ENCODE peak calls at places on chromosomes 3 and 15, in ten cellular contexts. V, W, L, D, Y, S, I, U, K and F are unnamed samples.
A peak's percentile ranks its signal among the peaks of the same experiment; 100 is the strongest.

GRCh38 chr3:43194069-43194468 is 88.2 kb upstream of the POMGNT2 start:
- DNase-seq in V (no peak), I (no peak), L (no peak), S (no peak), K (no peak), Y (no peak), U (no peak), W (no peak), D (no peak), F (no peak)

GRCh38 chr3:113698891-113699465 is 2.5 kb upstream of the USF3 start:
- DNase-seq in L (no peak), Y (no peak), W (no peak), S (peak; percentile 70), I (peak; percentile 54), V (peak; percentile 8), K (peak; percentile 69), D (peak; percentile 41), U (no peak), F (no peak)

GRCh38 chr15:36959746-36960145 is 140.6 kb downstream of the MEIS2 start:
- DNase-seq in I (no peak), Y (no peak), S (no peak), U (no peak), V (no peak), L (no peak), K (no peak), W (no peak), D (no peak), F (no peak)

GRCh38 chr3:190070623-190071347 is 49.9 kb downstream of the P3H2 start:
- DNase-seq in I (no peak), W (no peak), V (peak; percentile 14), U (no peak), L (no peak), Y (no peak), D (no peak), K (no peak), S (no peak), F (no peak)

GRCh38 chr3:61681636-61682035 is 120.3 kb downstream of the PTPRG start:
- DNase-seq in D (no peak), I (no peak), V (no peak), W (no peak), K (peak; percentile 29), U (no peak), Y (no peak), S (no peak), L (no peak), F (no peak)

GRCh38 chr15:71411538-71412482 is 296.5 kb downstream of the THSD4 start:
- DNase-seq in W (no peak), D (no peak), I (peak; percentile 90), K (no peak), L (no peak), U (no peak), Y (no peak), V (peak; percentile 28), S (peak; percentile 92), F (no peak)

GRCh38 chr3:155325263-155325835 is 31.9 kb upstream of the STRIT1 start:
- DNase-seq in U (no peak), W (no peak), Y (no peak), V (no peak), K (no peak), S (peak; percentile 43), D (peak; percentile 60), I (peak; percentile 2), L (no peak), F (no peak)

GRCh38 chr3:145882416-145882815 is 278.6 kb downstream of the PLOD2 start:
- DNase-seq in L (no peak), U (no peak), D (no peak), I (no peak), Y (no peak), S (no peak), K (no peak), V (peak; percentile 31), W (no peak), F (no peak)

GRCh38 chr3:68941055-68941454 is 8.7 kb upstream of the TAFA4 start:
- DNase-seq in K (no peak), L (no peak), I (no peak), W (no peak), Y (no peak), U (no peak), S (no peak), D (peak; percentile 9), V (no peak), F (no peak)

GRCh38 chr3:51961607-51962569 is 5.4 kb downstream of the PCBP4 start:
- DNase-seq in I (no peak), U (no peak), Y (peak; percentile 64), S (no peak), L (no peak), W (no peak), K (peak; percentile 58), V (no peak), D (peak; percentile 69), F (no peak)

GRCh38 chr3:51966016-51966415 is 1.2 kb downstream of the PCBP4 start:
- DNase-seq in I (no peak), Y (no peak), V (no peak), W (no peak), D (no peak), K (no peak), S (no peak), U (no peak), L (no peak), F (no peak)

GRCh38 chr3:51964521-51964920 is 2.7 kb downstream of the PCBP4 start:
- DNase-seq in V (no peak), Y (peak; percentile 40), K (peak; percentile 41), S (no peak), L (no peak), U (no peak), D (no peak), W (no peak), I (no peak), F (no peak)

GRCh38 chr3:51962854-51963530 is 4.3 kb downstream of the PCBP4 start:
- DNase-seq in W (no peak), S (no peak), I (no peak), D (no peak), L (no peak), V (no peak), K (peak; percentile 44), U (no peak), Y (peak; percentile 55), F (no peak)

DNA sequence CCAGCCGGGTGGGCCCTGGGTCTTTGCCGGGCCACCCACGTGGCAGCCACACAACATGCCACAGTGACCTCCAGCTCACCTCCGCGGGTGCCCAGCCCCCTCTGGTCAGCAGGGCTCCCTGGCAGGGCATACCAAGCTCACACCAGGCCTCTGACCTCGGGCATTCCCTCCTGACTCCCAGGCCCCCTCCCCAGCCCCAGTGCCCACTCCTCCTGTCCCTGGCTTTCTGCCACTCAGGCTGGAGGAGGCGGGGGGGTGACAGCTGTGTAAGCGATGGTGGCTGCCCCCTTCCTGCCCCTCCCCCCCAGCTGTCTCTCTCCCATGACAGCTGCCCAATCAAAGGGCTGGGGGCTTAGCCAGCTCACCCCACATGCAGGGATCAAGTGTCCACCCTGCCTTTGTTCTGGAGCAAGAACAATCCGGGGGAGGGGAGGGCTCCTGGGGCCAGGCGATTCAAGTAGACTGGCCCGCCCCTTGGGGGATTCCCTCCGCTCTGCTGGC is 3.3 kb downstream of the PCBP4 start:
- DNase-seq in Y (peak; percentile 49), D (no peak), S (no peak), W (no peak), V (no peak), K (peak; percentile 52), U (no peak), L (no peak), I (no peak), F (no peak)
- H3K4me3 ChIP-seq in Y (no peak overlapping the region), D (no peak overlapping the region), S (no peak overlapping the region), W (no peak overlapping the region), V (no peak overlapping the region), K (no peak overlapping the region), U (no peak overlapping the region), L (no peak overlapping the region), I (no peak overlapping the region), F (no peak overlapping the region)

GRCh38 chr3:58646503-58646902 is 20.1 kb downstream of the FAM3D start:
- DNase-seq in Y (no peak), W (no peak), L (no peak), U (no peak), V (peak; percentile 15), D (no peak), I (no peak), K (no peak), S (no peak), F (no peak)
- H3K4me3 ChIP-seq in Y (no peak overlapping the region), W (no peak overlapping the region), L (no peak overlapping the region), U (no peak overlapping the region), V (no peak overlapping the region), D (no peak overlapping the region), I (no peak overlapping the region), K (no peak overlapping the region), S (no peak overlapping the region), F (no peak overlapping the region)

GRCh38 chr3:353191-353739 is 156.7 kb downstream of the CHL1 start:
- DNase-seq in L (no peak), U (no peak), I (no peak), S (peak; percentile 68), Y (no peak), W (no peak), K (no peak), D (no peak), V (no peak), F (no peak)

GRCh38 chr3:356947-357346 is 160.4 kb downstream of the CHL1 start:
- DNase-seq in Y (no peak), I (peak; percentile 24), U (no peak), V (no peak), S (no peak), D (peak; percentile 21), K (no peak), L (no peak), W (no peak), F (no peak)

GRCh38 chr3:352599-352998 is 156.0 kb downstream of the CHL1 start:
- DNase-seq in U (no peak), S (no peak), I (no peak), W (no peak), L (no peak), K (no peak), D (no peak), V (no peak), Y (no peak), F (no peak)

GRCh38 chr3:354433-354832 is 157.9 kb downstream of the CHL1 start:
- DNase-seq in I (peak; percentile 60), W (peak; percentile 68), Y (no peak), V (peak; percentile 31), U (no peak), S (peak; percentile 44), L (no peak), K (peak; percentile 83), D (peak; percentile 28), F (peak; percentile 52)

DNA sequence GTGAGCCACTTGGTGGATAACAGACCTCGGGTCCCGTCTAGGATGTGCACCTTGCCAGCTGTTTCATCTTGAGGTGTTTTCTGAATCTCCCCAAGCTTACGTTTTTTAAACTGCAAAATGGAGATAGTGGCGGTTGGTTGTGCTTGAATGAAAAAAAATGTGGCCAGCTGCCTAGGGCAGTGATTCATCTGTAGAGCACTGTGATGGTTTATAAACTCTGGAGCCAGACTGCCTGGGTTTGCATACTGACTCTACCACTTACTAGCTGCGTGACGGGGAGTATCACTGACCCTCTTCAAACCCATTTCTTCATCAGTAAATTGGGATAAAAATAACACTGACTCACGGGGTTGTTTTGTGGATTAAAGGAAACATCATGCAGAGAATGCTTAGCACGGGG is 159.1 kb downstream of the CHL1 start:
- DNase-seq in U (no peak), L (no peak), I (peak; percentile 28), Y (no peak), V (peak; percentile 21), W (no peak), S (no peak), K (no peak), D (no peak), F (no peak)
- H3K4me3 ChIP-seq in U (no peak overlapping the region), L (no peak overlapping the region), I (no peak overlapping the region), Y (no peak overlapping the region), V (no peak overlapping the region), W (no peak overlapping the region), S (no peak overlapping the region), K (no peak overlapping the region), D (no peak overlapping the region), F (no peak overlapping the region)

GRCh38 chr15:28208583-28208982 is 109.5 kb upstream of the OCA2 start:
- DNase-seq in U (no peak), K (no peak), D (no peak), I (no peak), W (no peak), V (no peak), L (no peak), Y (no peak), S (no peak), F (no peak)
- H3K4me3 ChIP-seq in U (no peak overlapping the region), K (no peak overlapping the region), D (no peak overlapping the region), I (no peak overlapping the region), W (no peak overlapping the region), V (no peak overlapping the region), L (no peak overlapping the region), Y (no peak overlapping the region), S (no peak overlapping the region), F (no peak overlapping the region)